ENCODE peak calls at places on chromosomes 7 and 10, in five cellular contexts. O, T, X, V and E are unnamed samples.

GRCh38 chr7:133481676-133482075 is 228.8 kb downstream of the EXOC4 start:
- DNase-seq in X (no peak), V (no peak), O (no peak), T (no peak), E (peak)

GRCh38 chr7:44096326-44096881 is 7.7 kb upstream of the AEBP1 start:
- DNase-seq in V (no peak), O (no peak), X (no peak), T (no peak), E (no peak)

GRCh38 chr10:103921750-103922195 is 3.8 kb upstream of the STN1 start:
- DNase-seq in T (no peak), O (no peak), V (peak), X (no peak), E (no peak)

GRCh38 chr10:89029785-89030437 is 39.3 kb downstream of the FAS start:
- DNase-seq in X (peak), T (peak), V (peak), O (peak), E (peak)

GRCh38 chr7:66507764-66508296 is 120.9 kb upstream of the KCTD7 start:
- DNase-seq in X (no peak), V (no peak), O (no peak), T (no peak), E (no peak)

GRCh38 chr7:127207806-127208205 is 44.9 kb downstream of the GRM8 start:
- DNase-seq in T (no peak), X (no peak), O (no peak), V (no peak), E (no peak)

GRCh38 chr10:7301039-7301768 is 109.6 kb downstream of the SFMBT2 start:
- DNase-seq in X (no peak), O (peak), T (no peak), V (peak), E (no peak)

GRCh38 chr7:149205690-149206381 is 10.5 kb downstream of the ZNF282 start:
- DNase-seq in X (peak), V (no peak), T (no peak), O (no peak), E (no peak)

GRCh38 chr10:30127120-30127541 is 67.7 kb upstream of the JCAD start:
- DNase-seq in T (no peak), O (no peak), X (no peak), V (no peak), E (no peak)

GRCh38 chr10:3783721-3784432 is 1.1 kb downstream of the KLF6 start:
- DNase-seq in T (peak), V (peak), O (peak), X (peak), E (peak)

GRCh38 chr10:8499752-8500390 is 445.4 kb downstream of the GATA3 start:
- DNase-seq in O (no peak), V (no peak), X (no peak), T (no peak), E (no peak)

GRCh38 chr7:96508371-96508770 is 186.5 kb upstream of the SLC25A13 start:
- DNase-seq in O (no peak), T (no peak), X (peak), V (no peak), E (peak)

GRCh38 chr7:82376739-82377138 is 66.8 kb downstream of the CACNA2D1 start:
- DNase-seq in X (no peak), O (no peak), V (no peak), T (no peak), E (no peak)

GRCh38 chr10:27474741-27475140 is 29.4 kb upstream of the RAB18 start:
- DNase-seq in X (no peak), O (no peak), T (no peak), V (no peak), E (no peak)

GRCh38 chr10:43046288-43046991 is 30.4 kb upstream of the RET start:
- DNase-seq in V (peak), O (no peak), T (no peak), X (no peak), E (no peak)

GRCh38 chr7:93535616-93536015 is 38.9 kb downstream of the CALCR start:
- DNase-seq in T (no peak), O (no peak), V (no peak), X (no peak), E (no peak)

DNA sequence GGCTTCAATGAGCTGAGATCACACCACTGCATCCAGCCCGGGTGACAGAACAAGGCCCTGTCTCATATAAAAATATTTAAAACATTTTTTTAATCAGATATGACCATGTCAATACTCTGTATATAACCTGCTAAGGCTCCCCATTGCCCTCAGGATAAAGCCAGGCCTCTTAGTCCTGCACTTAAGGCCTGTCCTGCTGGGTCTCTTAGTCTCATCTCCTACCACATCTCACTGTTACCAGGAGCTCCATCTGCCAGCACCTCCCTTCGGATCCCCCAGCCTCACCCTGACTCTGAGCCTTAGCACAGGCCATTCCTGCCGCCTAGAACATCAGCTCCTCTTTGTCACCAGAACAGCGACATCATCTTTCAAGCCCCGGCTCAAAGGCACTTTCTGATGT is 25.7 kb upstream of the GTF2IRD1 start:
- DNase-seq in X (no peak), O (no peak), T (no peak), V (no peak), E (no peak)
- H3K4ac ChIP-seq in X (no peak), O (no peak), T (no peak), V (no peak), E (no peak)

DNA sequence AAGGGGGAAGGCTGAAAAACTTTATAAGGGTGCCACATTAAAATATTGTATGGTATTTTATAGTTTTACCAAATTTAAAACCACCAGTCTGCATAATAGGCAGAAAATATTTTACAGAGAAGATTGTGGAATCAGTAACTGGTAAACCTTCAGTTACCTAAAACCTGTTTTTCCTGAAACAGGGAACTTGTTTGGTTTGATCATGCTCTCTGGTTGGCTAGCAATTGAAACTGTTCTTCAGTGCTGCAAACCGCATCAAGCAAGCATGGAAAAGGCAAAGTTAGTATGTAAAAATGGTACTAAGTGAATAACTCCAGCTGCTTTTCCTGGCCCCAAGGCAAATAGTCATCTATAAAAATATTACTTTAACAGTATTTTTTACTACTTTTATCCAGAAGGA is 316.9 kb upstream of the LRRN3 start:
- DNase-seq in O (no peak), X (peak), T (no peak), V (no peak), E (no peak)
- H2BK12ac ChIP-seq in O (no peak), X (no peak), T (no peak), V (no peak), E (no peak)

GRCh38 chr7:81111358-81111757 is 192.5 kb upstream of the SEMA3C start:
- DNase-seq in V (no peak), X (peak), O (no peak), T (no peak), E (peak)
- H2AFZ ChIP-seq in V (no peak), X (no peak), O (no peak), T (peak), E (no peak)

DNA sequence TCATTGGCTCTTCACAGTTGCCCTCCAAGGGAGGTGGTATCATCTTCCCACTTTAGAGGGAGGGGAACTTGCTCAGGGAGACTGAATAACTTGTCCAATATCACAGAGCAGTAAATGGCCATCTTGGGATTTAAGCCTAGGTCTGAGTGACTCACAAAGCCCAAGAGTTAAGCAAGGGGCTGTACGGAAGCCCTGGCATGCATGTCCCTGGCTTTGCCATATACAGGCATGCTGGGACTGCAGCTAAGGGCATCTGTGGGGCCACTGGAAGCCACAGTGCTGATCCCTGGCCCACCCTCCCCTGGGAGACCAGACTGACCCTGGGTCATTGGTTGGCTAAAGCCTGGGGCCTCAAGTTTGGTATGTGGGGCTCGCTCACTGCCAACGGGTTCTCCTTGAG is 3.1 kb downstream of the VSIR start:
- DNase-seq in X (peak), T (no peak), V (no peak), O (no peak), E (peak)
- H3K4ac ChIP-seq in X (no peak), T (no peak), V (no peak), O (no peak), E (no peak)

DNA sequence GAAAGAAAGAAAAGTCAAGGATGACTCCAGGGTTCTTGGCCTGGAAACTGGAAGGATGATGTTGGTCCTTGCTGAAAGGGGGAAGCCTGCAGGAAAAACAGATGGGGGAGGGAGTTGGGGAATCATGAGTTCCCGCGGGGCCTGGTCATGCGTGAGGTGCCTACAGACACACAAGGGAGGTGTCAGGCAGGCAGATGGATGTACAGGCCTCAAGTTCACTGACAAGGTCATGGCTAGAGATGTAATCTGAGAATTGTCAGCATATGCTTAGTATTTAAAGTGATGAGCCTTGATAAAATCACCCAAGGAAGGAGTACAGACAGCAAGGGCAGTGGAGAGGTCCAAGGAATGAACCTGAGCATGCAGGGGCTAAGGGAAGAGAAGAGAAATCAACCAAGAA is 46.8 kb downstream of the DLG5 start:
- DNase-seq in T (no peak), X (no peak), O (no peak), V (no peak), E (no peak)
- H2BK12ac ChIP-seq in T (no peak), X (no peak), O (peak), V (no peak), E (no peak)

DNA sequence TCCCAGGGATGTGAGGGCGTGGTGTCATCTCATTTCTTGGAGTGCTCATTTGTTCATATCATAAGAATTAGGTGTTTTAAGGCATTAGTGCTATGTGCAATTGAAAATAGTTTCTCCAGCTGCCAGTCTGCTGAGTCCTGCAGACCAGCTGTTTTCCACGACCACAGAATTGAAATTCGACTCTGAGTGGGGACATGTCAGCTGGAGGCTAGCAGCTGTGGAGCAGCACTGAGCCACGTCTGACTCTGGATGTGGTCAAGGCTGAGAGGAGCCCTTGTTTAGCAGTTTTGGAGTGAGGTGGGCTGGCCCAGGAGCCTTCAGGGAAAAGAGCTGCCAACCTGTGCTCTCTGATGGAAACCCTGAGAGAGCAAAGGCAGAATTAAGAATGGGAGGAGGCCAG is 156.3 kb upstream of the GRB10 start:
- DNase-seq in V (no peak), T (no peak), O (no peak), X (no peak), E (peak)
- H2AFZ ChIP-seq in V (no peak), T (no peak), O (no peak), X (no peak), E (no peak)